ENCODE peak calls at places on chromosome 16, in ten cellular contexts. K, C, B, I, Q, G, O, E, T and Y are unnamed samples.

GRCh38 chr16:16045311-16045710 is 95.9 kb downstream of the ABCC1 start:
- DNase-seq in C (no peak), O (no peak), K (peak), G (no peak), E (no peak), I (no peak), Q (no peak), B (no peak), T (no peak), Y (no peak)

GRCh38 chr16:2473999-2474876 is 689 bp upstream of the TBC1D24 start:
- DNase-seq in G (peak), O (no peak), T (peak), I (no peak), E (peak), B (no peak), Q (peak), C (peak), K (no peak), Y (no peak)

GRCh38 chr16:72129976-72130656 is 36.5 kb downstream of the DHX38 start:
- DNase-seq in I (no peak), C (no peak), O (no peak), G (no peak), T (no peak), B (no peak), Q (no peak), E (no peak), K (no peak), Y (no peak)

GRCh38 chr16:19601083-19601976 is 45.8 kb downstream of the VPS35L start:
- DNase-seq in B (no peak), Q (peak), T (no peak), I (no peak), G (peak), O (no peak), C (peak), K (no peak), E (no peak), Y (peak)

GRCh38 chr16:57479422-57480126 is 6.7 kb downstream of the DOK4 start:
- DNase-seq in O (no peak), K (peak), E (no peak), B (no peak), G (peak), T (no peak), C (no peak), I (no peak), Q (peak), Y (peak)

GRCh38 chr16:72517154-72517553 is 345.2 kb upstream of the PMFBP1 start:
- DNase-seq in T (no peak), E (no peak), I (no peak), K (no peak), G (no peak), C (no peak), B (no peak), Q (no peak), O (no peak), Y (no peak)

GRCh38 chr16:66598111-66598510 is 6.4 kb upstream of the CMTM3 start:
- DNase-seq in Q (no peak), T (no peak), E (no peak), G (no peak), I (no peak), K (no peak), B (no peak), C (no peak), O (no peak), Y (no peak)

GRCh38 chr16:8806272-8806983 is 8.8 kb downstream of the PMM2 start:
- DNase-seq in C (no peak), I (no peak), E (no peak), Q (no peak), B (no peak), K (no peak), G (no peak), T (no peak), O (no peak), Y (no peak)

GRCh38 chr16:56603589-56603988 is 4.8 kb upstream of the MT2A start:
- DNase-seq in T (no peak), G (peak), I (peak), K (peak), B (no peak), E (no peak), Q (no peak), C (no peak), O (no peak), Y (peak)

GRCh38 chr16:25009822-25010221 is 5.3 kb downstream of the ARHGAP17 start:
- DNase-seq in B (no peak), E (no peak), O (no peak), I (no peak), T (no peak), Q (no peak), K (no peak), C (no peak), G (no peak), Y (no peak)

GRCh38 chr16:10646581-10647263 is 48.0 kb downstream of the TEKT5 start:
- DNase-seq in C (no peak), K (no peak), B (no peak), E (no peak), O (no peak), Q (no peak), I (no peak), T (no peak), G (no peak), Y (no peak)

GRCh38 chr16:68469728-68470460 is 21.6 kb upstream of the SMPD3 start:
- DNase-seq in B (no peak), T (no peak), C (peak), O (no peak), Q (no peak), I (no peak), G (no peak), E (no peak), K (no peak), Y (no peak)

GRCh38 chr16:83305092-83305491 is 502.7 kb upstream of the HSBP1 start:
- DNase-seq in E (no peak), B (no peak), T (no peak), Q (no peak), I (no peak), G (no peak), C (no peak), O (peak), K (peak), Y (no peak)

GRCh38 chr16:11231367-11231970 is 24.5 kb downstream of the SOCS1 start:
- DNase-seq in K (no peak), C (no peak), T (no peak), O (no peak), Q (no peak), B (no peak), G (no peak), E (no peak), I (no peak), Y (no peak)

GRCh38 chr16:66289051-66289680 is 77.3 kb upstream of the CDH5 start:
- DNase-seq in K (no peak), C (no peak), O (no peak), Q (no peak), B (no peak), T (no peak), E (no peak), G (no peak), I (no peak), Y (no peak)

GRCh38 chr16:20610192-20610891 is 34.2 kb upstream of the ACSM2B start:
- DNase-seq in G (no peak), C (no peak), I (peak), T (no peak), B (no peak), E (no peak), O (no peak), K (no peak), Q (peak), Y (no peak)

GRCh38 chr16:79618712-79619050 is 18.1 kb upstream of the MAF start:
- DNase-seq in Q (no peak), E (peak), B (no peak), C (peak), G (no peak), I (no peak), K (no peak), O (no peak), T (no peak), Y (no peak)

GRCh38 chr16:12659871-12660270 is 143.8 kb downstream of the CPPED1 start:
- DNase-seq in C (no peak), I (no peak), O (no peak), B (no peak), T (no peak), E (no peak), Q (no peak), G (no peak), K (no peak), Y (no peak)